ENCODE peak calls at places on chromosome 21, in ten cellular contexts. One of them, this sample, is unnamed. For H3K4me1 and H3K9me3, the result is how much of the 10 kb centered on the place peaks cover.

GRCh38 chr21:31176725-31177124 is 138.4 kb upstream of the KRTAP19-8 start:
- DNase-seq in esophagus squamous epithelium: no peak
- DNase-seq in upper lobe of right lung: no peak
- DNase-seq in K562: no peak
- DNase-seq in ovary: no peak
- DNase-seq in heart left ventricle: no peak
- DNase-seq in Karpas-422: no peak
- DNase-seq in CD8-positive, alpha-beta T cell: no peak
- DNase-seq in CD8-positive, alpha-beta memory T cell: no peak
- DNase-seq in body of pancreas: no peak
- DNase-seq in this sample: no peak

GRCh38 chr21:42523941-42524340 is 10.3 kb downstream of the SLC37A1 start:
- DNase-seq in esophagus squamous epithelium: no peak
- DNase-seq in CD8-positive, alpha-beta memory T cell: no peak
- DNase-seq in body of pancreas: no peak
- DNase-seq in Karpas-422: no peak
- DNase-seq in K562: no peak
- DNase-seq in heart left ventricle: no peak
- DNase-seq in upper lobe of right lung: no peak
- DNase-seq in ovary: no peak
- DNase-seq in CD8-positive, alpha-beta T cell: no peak
- DNase-seq in this sample: peak

GRCh38 chr21:42654179-42654912 is 925 bp downstream of the PDE9A start:
- DNase-seq in Karpas-422: no peak
- DNase-seq in body of pancreas: no peak
- DNase-seq in CD8-positive, alpha-beta T cell: peak
- DNase-seq in heart left ventricle: peak
- DNase-seq in ovary: no peak
- DNase-seq in CD8-positive, alpha-beta memory T cell: peak
- DNase-seq in upper lobe of right lung: peak
- DNase-seq in esophagus squamous epithelium: no peak
- DNase-seq in K562: no peak
- DNase-seq in this sample: peak

GRCh38 chr21:17929514-17929913 is 110.4 kb upstream of the C21orf91 start:
- DNase-seq in upper lobe of right lung: no peak
- DNase-seq in K562: no peak
- DNase-seq in CD8-positive, alpha-beta memory T cell: no peak
- DNase-seq in heart left ventricle: no peak
- DNase-seq in Karpas-422: no peak
- DNase-seq in CD8-positive, alpha-beta T cell: no peak
- DNase-seq in esophagus squamous epithelium: no peak
- DNase-seq in body of pancreas: no peak
- DNase-seq in ovary: no peak
- DNase-seq in this sample: no peak

GRCh38 chr21:36134820-36135390 is at the start of gene CBR3:
- DNase-seq in heart left ventricle: peak
- DNase-seq in CD8-positive, alpha-beta T cell: peak
- DNase-seq in CD8-positive, alpha-beta memory T cell: peak
- DNase-seq in esophagus squamous epithelium: no peak
- DNase-seq in K562: no peak
- DNase-seq in Karpas-422: no peak
- DNase-seq in ovary: peak
- DNase-seq in upper lobe of right lung: peak
- DNase-seq in body of pancreas: peak
- DNase-seq in this sample: peak

GRCh38 chr21:26191609-26192008 is 21.0 kb upstream of the APP start:
- DNase-seq in CD8-positive, alpha-beta memory T cell: no peak
- DNase-seq in body of pancreas: no peak
- DNase-seq in ovary: no peak
- DNase-seq in esophagus squamous epithelium: no peak
- DNase-seq in upper lobe of right lung: no peak
- DNase-seq in CD8-positive, alpha-beta T cell: no peak
- DNase-seq in K562: no peak
- DNase-seq in Karpas-422: no peak
- DNase-seq in heart left ventricle: no peak
- DNase-seq in this sample: no peak

GRCh38 chr21:36211660-36212512 is 55.3 kb downstream of the DOP1B start:
- DNase-seq in upper lobe of right lung: no peak
- DNase-seq in K562: no peak
- DNase-seq in ovary: no peak
- DNase-seq in body of pancreas: no peak
- DNase-seq in CD8-positive, alpha-beta memory T cell: no peak
- DNase-seq in Karpas-422: no peak
- DNase-seq in esophagus squamous epithelium: no peak
- DNase-seq in CD8-positive, alpha-beta T cell: no peak
- DNase-seq in heart left ventricle: no peak
- DNase-seq in this sample: no peak

GRCh38 chr21:42316891-42317290 is 1.7 kb upstream of the TFF3 start:
- DNase-seq in heart left ventricle: no peak
- DNase-seq in CD8-positive, alpha-beta memory T cell: no peak
- DNase-seq in K562: no peak
- DNase-seq in Karpas-422: no peak
- DNase-seq in esophagus squamous epithelium: no peak
- DNase-seq in ovary: no peak
- DNase-seq in body of pancreas: no peak
- DNase-seq in upper lobe of right lung: no peak
- DNase-seq in CD8-positive, alpha-beta T cell: no peak
- DNase-seq in this sample: no peak

GRCh38 chr21:26064506-26064905 is 106.1 kb downstream of the APP start:
- DNase-seq in CD8-positive, alpha-beta memory T cell: no peak
- DNase-seq in esophagus squamous epithelium: no peak
- DNase-seq in Karpas-422: no peak
- DNase-seq in upper lobe of right lung: no peak
- DNase-seq in body of pancreas: no peak
- DNase-seq in heart left ventricle: no peak
- DNase-seq in ovary: no peak
- DNase-seq in CD8-positive, alpha-beta T cell: no peak
- DNase-seq in K562: no peak
- DNase-seq in this sample: no peak

GRCh38 chr21:45974073-45975016 is 7.2 kb upstream of the COL6A1 start:
- DNase-seq in body of pancreas: peak
- DNase-seq in upper lobe of right lung: peak
- DNase-seq in K562: peak
- DNase-seq in CD8-positive, alpha-beta memory T cell: no peak
- DNase-seq in heart left ventricle: peak
- DNase-seq in Karpas-422: no peak
- DNase-seq in ovary: peak
- DNase-seq in esophagus squamous epithelium: no peak
- DNase-seq in CD8-positive, alpha-beta T cell: no peak
- DNase-seq in this sample: peak

GRCh38 chr21:17491716-17492414 is 21.0 kb upstream of the CXADR start:
- DNase-seq in heart left ventricle: no peak
- DNase-seq in K562: no peak
- DNase-seq in CD8-positive, alpha-beta memory T cell: no peak
- DNase-seq in Karpas-422: no peak
- DNase-seq in upper lobe of right lung: no peak
- DNase-seq in body of pancreas: no peak
- DNase-seq in CD8-positive, alpha-beta T cell: no peak
- DNase-seq in esophagus squamous epithelium: no peak
- DNase-seq in ovary: no peak
- DNase-seq in this sample: no peak

GRCh38 chr21:41374177-41374712 is 12.4 kb downstream of the MX2 start:
- DNase-seq in heart left ventricle: peak
- DNase-seq in upper lobe of right lung: no peak
- DNase-seq in Karpas-422: no peak
- DNase-seq in esophagus squamous epithelium: no peak
- DNase-seq in CD8-positive, alpha-beta T cell: no peak
- DNase-seq in CD8-positive, alpha-beta memory T cell: no peak
- DNase-seq in body of pancreas: no peak
- DNase-seq in ovary: no peak
- DNase-seq in K562: no peak
- DNase-seq in this sample: no peak

GRCh38 chr21:25813917-25814316 is 79.1 kb downstream of the GABPA start:
- DNase-seq in K562: no peak
- DNase-seq in CD8-positive, alpha-beta memory T cell: no peak
- DNase-seq in body of pancreas: no peak
- DNase-seq in CD8-positive, alpha-beta T cell: no peak
- DNase-seq in ovary: no peak
- DNase-seq in heart left ventricle: no peak
- DNase-seq in esophagus squamous epithelium: no peak
- DNase-seq in upper lobe of right lung: no peak
- DNase-seq in Karpas-422: no peak
- DNase-seq in this sample: no peak

GRCh38 chr21:26091480-26092018 is 79.0 kb downstream of the APP start:
- DNase-seq in CD8-positive, alpha-beta T cell: no peak
- DNase-seq in CD8-positive, alpha-beta memory T cell: no peak
- DNase-seq in upper lobe of right lung: no peak
- DNase-seq in heart left ventricle: no peak
- DNase-seq in body of pancreas: no peak
- DNase-seq in K562: no peak
- DNase-seq in Karpas-422: no peak
- DNase-seq in ovary: no peak
- DNase-seq in esophagus squamous epithelium: no peak
- DNase-seq in this sample: no peak

GRCh38 chr21:42122808-42123207 is 51.7 kb downstream of the UMODL1 start:
- DNase-seq in CD8-positive, alpha-beta T cell: no peak
- DNase-seq in ovary: no peak
- DNase-seq in upper lobe of right lung: no peak
- DNase-seq in CD8-positive, alpha-beta memory T cell: no peak
- DNase-seq in esophagus squamous epithelium: no peak
- DNase-seq in Karpas-422: no peak
- DNase-seq in K562: no peak
- DNase-seq in heart left ventricle: no peak
- DNase-seq in body of pancreas: no peak
- DNase-seq in this sample: no peak

GRCh38 chr21:37225440-37225839 is 41.7 kb downstream of the VPS26C start:
- DNase-seq in K562: no peak
- DNase-seq in upper lobe of right lung: no peak
- DNase-seq in Karpas-422: no peak
- DNase-seq in ovary: no peak
- DNase-seq in heart left ventricle: no peak
- DNase-seq in body of pancreas: no peak
- DNase-seq in CD8-positive, alpha-beta memory T cell: peak
- DNase-seq in CD8-positive, alpha-beta T cell: peak
- DNase-seq in esophagus squamous epithelium: no peak
- DNase-seq in this sample: no peak

GRCh38 chr21:37220433-37220980 is 46.6 kb downstream of the VPS26C start:
- DNase-seq in K562: no peak
- DNase-seq in upper lobe of right lung: peak
- DNase-seq in body of pancreas: peak
- DNase-seq in Karpas-422: no peak
- DNase-seq in CD8-positive, alpha-beta memory T cell: no peak
- DNase-seq in CD8-positive, alpha-beta T cell: peak
- DNase-seq in esophagus squamous epithelium: no peak
- DNase-seq in heart left ventricle: no peak
- DNase-seq in ovary: peak
- DNase-seq in this sample: no peak

GRCh38 chr21:29305561-29305960 is 6.8 kb downstream of the BACH1 start:
- DNase-seq in ovary: no peak
- DNase-seq in CD8-positive, alpha-beta T cell: no peak
- DNase-seq in heart left ventricle: no peak
- DNase-seq in upper lobe of right lung: no peak
- DNase-seq in esophagus squamous epithelium: no peak
- DNase-seq in CD8-positive, alpha-beta memory T cell: no peak
- DNase-seq in body of pancreas: no peak
- DNase-seq in K562: no peak
- DNase-seq in Karpas-422: no peak
- DNase-seq in this sample: no peak
- H3K4me1 ChIP-seq in ovary: under half
- H3K4me1 ChIP-seq in CD8-positive, alpha-beta T cell: under half
- H3K4me1 ChIP-seq in heart left ventricle: under half
- H3K4me1 ChIP-seq in upper lobe of right lung: half or more
- H3K4me1 ChIP-seq in esophagus squamous epithelium: under half
- H3K4me1 ChIP-seq in CD8-positive, alpha-beta memory T cell: under half
- H3K4me1 ChIP-seq in body of pancreas: half or more
- H3K4me1 ChIP-seq in K562: under half
- H3K4me1 ChIP-seq in Karpas-422: half or more
- H3K4me1 ChIP-seq in this sample: half or more

GRCh38 chr21:43937898-43938309 is 72.9 kb downstream of the AGPAT3 start:
- DNase-seq in CD8-positive, alpha-beta memory T cell: no peak
- DNase-seq in esophagus squamous epithelium: no peak
- DNase-seq in CD8-positive, alpha-beta T cell: no peak
- DNase-seq in K562: no peak
- DNase-seq in Karpas-422: peak
- DNase-seq in ovary: no peak
- DNase-seq in upper lobe of right lung: no peak
- DNase-seq in body of pancreas: no peak
- DNase-seq in heart left ventricle: no peak
- DNase-seq in this sample: no peak

GRCh38 chr21:43938751-43939442 is 73.2 kb upstream of the TRAPPC10 start:
- DNase-seq in Karpas-422: peak
- DNase-seq in K562: peak
- DNase-seq in CD8-positive, alpha-beta T cell: peak
- DNase-seq in ovary: peak
- DNase-seq in heart left ventricle: peak
- DNase-seq in CD8-positive, alpha-beta memory T cell: peak
- DNase-seq in body of pancreas: peak
- DNase-seq in upper lobe of right lung: peak
- DNase-seq in esophagus squamous epithelium: peak
- DNase-seq in this sample: peak

GRCh38 chr21:43935711-43936110 is 70.7 kb downstream of the AGPAT3 start:
- DNase-seq in K562: no peak
- DNase-seq in heart left ventricle: no peak
- DNase-seq in ovary: no peak
- DNase-seq in CD8-positive, alpha-beta memory T cell: no peak
- DNase-seq in Karpas-422: no peak
- DNase-seq in upper lobe of right lung: no peak
- DNase-seq in CD8-positive, alpha-beta T cell: no peak
- DNase-seq in body of pancreas: no peak
- DNase-seq in esophagus squamous epithelium: no peak
- DNase-seq in this sample: no peak

GRCh38 chr21:43936186-43936967 is 71.4 kb downstream of the AGPAT3 start:
- DNase-seq in heart left ventricle: no peak
- DNase-seq in ovary: no peak
- DNase-seq in upper lobe of right lung: no peak
- DNase-seq in Karpas-422: no peak
- DNase-seq in K562: no peak
- DNase-seq in CD8-positive, alpha-beta T cell: no peak
- DNase-seq in body of pancreas: no peak
- DNase-seq in esophagus squamous epithelium: no peak
- DNase-seq in CD8-positive, alpha-beta memory T cell: no peak
- DNase-seq in this sample: no peak

GRCh38 chr21:43937051-43937832 is 72.2 kb downstream of the AGPAT3 start:
- DNase-seq in Karpas-422: no peak
- DNase-seq in esophagus squamous epithelium: no peak
- DNase-seq in ovary: no peak
- DNase-seq in CD8-positive, alpha-beta memory T cell: no peak
- DNase-seq in CD8-positive, alpha-beta T cell: no peak
- DNase-seq in body of pancreas: no peak
- DNase-seq in heart left ventricle: no peak
- DNase-seq in upper lobe of right lung: no peak
- DNase-seq in K562: peak
- DNase-seq in this sample: no peak
- H3K4me3 ChIP-seq in Karpas-422: no peak
- H3K4me3 ChIP-seq in esophagus squamous epithelium: no peak
- H3K4me3 ChIP-seq in ovary: no peak
- H3K4me3 ChIP-seq in CD8-positive, alpha-beta memory T cell: no peak
- H3K4me3 ChIP-seq in CD8-positive, alpha-beta T cell: no peak
- H3K4me3 ChIP-seq in body of pancreas: no peak
- H3K4me3 ChIP-seq in heart left ventricle: no peak
- H3K4me3 ChIP-seq in upper lobe of right lung: no peak
- H3K4me3 ChIP-seq in K562: no peak
- H3K4me3 ChIP-seq in this sample: no peak

GRCh38 chr21:34135330-34135729 is 62.0 kb downstream of the MRPS6 start:
- DNase-seq in ovary: no peak
- DNase-seq in CD8-positive, alpha-beta T cell: no peak
- DNase-seq in CD8-positive, alpha-beta memory T cell: no peak
- DNase-seq in Karpas-422: no peak
- DNase-seq in K562: no peak
- DNase-seq in body of pancreas: no peak
- DNase-seq in heart left ventricle: no peak
- DNase-seq in esophagus squamous epithelium: no peak
- DNase-seq in upper lobe of right lung: no peak
- DNase-seq in this sample: no peak
- H3K9me3 ChIP-seq in ovary: under half
- H3K9me3 ChIP-seq in CD8-positive, alpha-beta T cell: under half
- H3K9me3 ChIP-seq in CD8-positive, alpha-beta memory T cell: under half
- H3K9me3 ChIP-seq in Karpas-422: under half
- H3K9me3 ChIP-seq in K562: under half
- H3K9me3 ChIP-seq in body of pancreas: under half
- H3K9me3 ChIP-seq in heart left ventricle: under half
- H3K9me3 ChIP-seq in esophagus squamous epithelium: under half
- H3K9me3 ChIP-seq in upper lobe of right lung: under half
- H3K9me3 ChIP-seq in this sample: under half

GRCh38 chr21:33947451-33948095 is 32.0 kb upstream of the ATP5PO start:
- DNase-seq in Karpas-422: peak
- DNase-seq in CD8-positive, alpha-beta T cell: peak
- DNase-seq in heart left ventricle: peak
- DNase-seq in CD8-positive, alpha-beta memory T cell: peak
- DNase-seq in upper lobe of right lung: peak
- DNase-seq in K562: peak
- DNase-seq in esophagus squamous epithelium: peak
- DNase-seq in body of pancreas: peak
- DNase-seq in ovary: peak
- DNase-seq in this sample: peak
- H3K4me1 ChIP-seq in Karpas-422: under half
- H3K4me1 ChIP-seq in CD8-positive, alpha-beta T cell: half or more
- H3K4me1 ChIP-seq in heart left ventricle: under half
- H3K4me1 ChIP-seq in CD8-positive, alpha-beta memory T cell: half or more
- H3K4me1 ChIP-seq in upper lobe of right lung: under half
- H3K4me1 ChIP-seq in K562: under half
- H3K4me1 ChIP-seq in esophagus squamous epithelium: under half
- H3K4me1 ChIP-seq in body of pancreas: under half
- H3K4me1 ChIP-seq in ovary: under half
- H3K4me1 ChIP-seq in this sample: under half